ENCODE peak calls at places on chromosomes 11 and 22, in nine cellular contexts. One of them, this sample, is unnamed.

GRCh38 chr22:33722817-33723216 is 197.5 kb downstream of the LARGE1 start:
- DNase-seq in aorta: no peak
- DNase-seq in tibial artery: no peak
- DNase-seq in body of pancreas: no peak
- DNase-seq in sigmoid colon: no peak
- DNase-seq in endodermal cell: no peak
- DNase-seq in endothelial cell of umbilical vein: no peak
- DNase-seq in fibroblast of lung: no peak
- DNase-seq in neural progenitor cell: peak; percentile 33
- DNase-seq in this sample: no peak

GRCh38 chr11:78384231-78384630 is 33.4 kb downstream of the GAB2 start:
- DNase-seq in sigmoid colon: no peak
- DNase-seq in endothelial cell of umbilical vein: no peak
- DNase-seq in aorta: no peak
- DNase-seq in body of pancreas: no peak
- DNase-seq in endodermal cell: no peak
- DNase-seq in tibial artery: no peak
- DNase-seq in fibroblast of lung: no peak
- DNase-seq in neural progenitor cell: no peak
- DNase-seq in this sample: no peak

GRCh38 chr11:70501933-70502540 is 103.7 kb downstream of the CTTN start:
- DNase-seq in body of pancreas: no peak
- DNase-seq in endothelial cell of umbilical vein: no peak
- DNase-seq in fibroblast of lung: no peak
- DNase-seq in sigmoid colon: peak; percentile 49
- DNase-seq in tibial artery: no peak
- DNase-seq in endodermal cell: no peak
- DNase-seq in aorta: peak; percentile 49
- DNase-seq in neural progenitor cell: no peak
- DNase-seq in this sample: no peak

GRCh38 chr22:25403752-25404471 is 160.6 kb upstream of the GRK3 start:
- DNase-seq in body of pancreas: no peak
- DNase-seq in fibroblast of lung: peak; percentile 59
- DNase-seq in aorta: peak; percentile 53
- DNase-seq in endodermal cell: peak; percentile 72
- DNase-seq in neural progenitor cell: peak; percentile 62
- DNase-seq in endothelial cell of umbilical vein: no peak
- DNase-seq in sigmoid colon: peak; percentile 64
- DNase-seq in tibial artery: no peak
- DNase-seq in this sample: peak; percentile 64

GRCh38 chr11:11502303-11502828 is 119.4 kb downstream of the GALNT18 start:
- DNase-seq in neural progenitor cell: no peak
- DNase-seq in endothelial cell of umbilical vein: no peak
- DNase-seq in sigmoid colon: no peak
- DNase-seq in body of pancreas: no peak
- DNase-seq in endodermal cell: no peak
- DNase-seq in aorta: no peak
- DNase-seq in fibroblast of lung: no peak
- DNase-seq in tibial artery: no peak
- DNase-seq in this sample: no peak

GRCh38 chr11:57815877-57816276 is 54.3 kb downstream of the CTNND1 start:
- DNase-seq in endothelial cell of umbilical vein: no peak
- DNase-seq in tibial artery: no peak
- DNase-seq in body of pancreas: no peak
- DNase-seq in sigmoid colon: no peak
- DNase-seq in endodermal cell: no peak
- DNase-seq in fibroblast of lung: no peak
- DNase-seq in neural progenitor cell: no peak
- DNase-seq in aorta: no peak
- DNase-seq in this sample: no peak

GRCh38 chr11:70913715-70914231 is 338.6 kb downstream of the SHANK2 start:
- DNase-seq in tibial artery: no peak
- DNase-seq in fibroblast of lung: no peak
- DNase-seq in endothelial cell of umbilical vein: no peak
- DNase-seq in aorta: peak; percentile 56
- DNase-seq in neural progenitor cell: peak; percentile 78
- DNase-seq in endodermal cell: peak; percentile 54
- DNase-seq in sigmoid colon: peak; percentile 77
- DNase-seq in body of pancreas: no peak
- DNase-seq in this sample: no peak

GRCh38 chr11:74696932-74697687 is 34.1 kb downstream of the CHRDL2 start:
- DNase-seq in body of pancreas: peak; percentile 92
- DNase-seq in sigmoid colon: peak; percentile 97
- DNase-seq in endothelial cell of umbilical vein: peak; percentile 73
- DNase-seq in tibial artery: peak; percentile 93
- DNase-seq in fibroblast of lung: peak; percentile 90
- DNase-seq in aorta: peak; percentile 94
- DNase-seq in endodermal cell: peak; percentile 78
- DNase-seq in neural progenitor cell: peak; percentile 11
- DNase-seq in this sample: no peak

GRCh38 chr11:15625691-15626090 is 511.0 kb downstream of the INSC start:
- DNase-seq in sigmoid colon: no peak
- DNase-seq in body of pancreas: no peak
- DNase-seq in endodermal cell: no peak
- DNase-seq in endothelial cell of umbilical vein: no peak
- DNase-seq in neural progenitor cell: no peak
- DNase-seq in fibroblast of lung: no peak
- DNase-seq in aorta: no peak
- DNase-seq in tibial artery: no peak
- DNase-seq in this sample: no peak

GRCh38 chr22:36027960-36028645 is 521 bp downstream of the RBFOX2 start:
- DNase-seq in fibroblast of lung: no peak
- DNase-seq in body of pancreas: peak; percentile 31
- DNase-seq in tibial artery: no peak
- DNase-seq in aorta: peak; percentile 84
- DNase-seq in neural progenitor cell: peak; percentile 94
- DNase-seq in endothelial cell of umbilical vein: peak; percentile 46
- DNase-seq in sigmoid colon: peak; percentile 71
- DNase-seq in endodermal cell: no peak
- DNase-seq in this sample: no peak

GRCh38 chr11:61080526-61080925 is 21.8 kb upstream of the CD5 start:
- DNase-seq in fibroblast of lung: no peak
- DNase-seq in tibial artery: peak; percentile 16
- DNase-seq in body of pancreas: no peak
- DNase-seq in aorta: no peak
- DNase-seq in sigmoid colon: no peak
- DNase-seq in endothelial cell of umbilical vein: no peak
- DNase-seq in neural progenitor cell: no peak
- DNase-seq in endodermal cell: no peak
- DNase-seq in this sample: no peak

GRCh38 chr11:126146454-126147192 is 64.8 kb downstream of the RPUSD4 start:
- DNase-seq in endothelial cell of umbilical vein: no peak
- DNase-seq in sigmoid colon: no peak
- DNase-seq in tibial artery: no peak
- DNase-seq in aorta: peak; percentile 26
- DNase-seq in neural progenitor cell: peak; percentile 96
- DNase-seq in endodermal cell: peak; percentile 85
- DNase-seq in body of pancreas: no peak
- DNase-seq in fibroblast of lung: no peak
- DNase-seq in this sample: no peak

GRCh38 chr11:26332572-26332915 is 614 bp downstream of the ANO3 start:
- DNase-seq in neural progenitor cell: no peak
- DNase-seq in endodermal cell: no peak
- DNase-seq in aorta: no peak
- DNase-seq in sigmoid colon: no peak
- DNase-seq in endothelial cell of umbilical vein: no peak
- DNase-seq in fibroblast of lung: peak; percentile 63
- DNase-seq in tibial artery: no peak
- DNase-seq in body of pancreas: no peak
- DNase-seq in this sample: peak; percentile 5

GRCh38 chr22:37520754-37521153 is 1.5 kb upstream of the CARD10 start:
- DNase-seq in sigmoid colon: no peak
- DNase-seq in endothelial cell of umbilical vein: no peak
- DNase-seq in neural progenitor cell: no peak
- DNase-seq in body of pancreas: no peak
- DNase-seq in aorta: no peak
- DNase-seq in fibroblast of lung: no peak
- DNase-seq in endodermal cell: no peak
- DNase-seq in tibial artery: no peak
- DNase-seq in this sample: no peak

GRCh38 chr11:67271548-67272284 is 5.4 kb downstream of the GRK2 start:
- DNase-seq in aorta: peak; percentile 85
- DNase-seq in body of pancreas: no peak
- DNase-seq in fibroblast of lung: no peak
- DNase-seq in endodermal cell: no peak
- DNase-seq in sigmoid colon: peak; percentile 62
- DNase-seq in endothelial cell of umbilical vein: no peak
- DNase-seq in tibial artery: peak; percentile 90
- DNase-seq in neural progenitor cell: no peak
- DNase-seq in this sample: peak; percentile 54

GRCh38 chr11:100994966-100995365 is 134.6 kb downstream of the PGR start:
- DNase-seq in fibroblast of lung: no peak
- DNase-seq in endodermal cell: no peak
- DNase-seq in sigmoid colon: no peak
- DNase-seq in aorta: no peak
- DNase-seq in neural progenitor cell: no peak
- DNase-seq in body of pancreas: no peak
- DNase-seq in tibial artery: no peak
- DNase-seq in endothelial cell of umbilical vein: no peak
- DNase-seq in this sample: no peak

GRCh38 chr11:130213143-130213978 is 53.8 kb downstream of the ST14 start:
- DNase-seq in body of pancreas: peak; percentile 63
- DNase-seq in endodermal cell: peak; percentile 93
- DNase-seq in aorta: peak; percentile 91
- DNase-seq in endothelial cell of umbilical vein: peak; percentile 40
- DNase-seq in fibroblast of lung: peak; percentile 9
- DNase-seq in tibial artery: peak; percentile 64
- DNase-seq in neural progenitor cell: peak; percentile 74
- DNase-seq in sigmoid colon: peak; percentile 77
- DNase-seq in this sample: peak; percentile 75

GRCh38 chr11:118304227-118304808 is at the start of gene CD3E:
- DNase-seq in tibial artery: no peak
- DNase-seq in endodermal cell: no peak
- DNase-seq in endothelial cell of umbilical vein: no peak
- DNase-seq in neural progenitor cell: no peak
- DNase-seq in aorta: no peak
- DNase-seq in fibroblast of lung: no peak
- DNase-seq in sigmoid colon: no peak
- DNase-seq in body of pancreas: no peak
- DNase-seq in this sample: no peak

GRCh38 chr11:61626580-61627380 is 45.9 kb upstream of the SYT7 start:
- DNase-seq in endodermal cell: peak; percentile 87
- DNase-seq in tibial artery: no peak
- DNase-seq in sigmoid colon: no peak
- DNase-seq in body of pancreas: peak; percentile 94
- DNase-seq in neural progenitor cell: no peak
- DNase-seq in fibroblast of lung: no peak
- DNase-seq in endothelial cell of umbilical vein: no peak
- DNase-seq in aorta: no peak
- DNase-seq in this sample: no peak

GRCh38 chr11:9681583-9682372 is 17.9 kb downstream of the SWAP70 start:
- DNase-seq in fibroblast of lung: no peak
- DNase-seq in neural progenitor cell: no peak
- DNase-seq in endothelial cell of umbilical vein: no peak
- DNase-seq in body of pancreas: no peak
- DNase-seq in tibial artery: no peak
- DNase-seq in endodermal cell: no peak
- DNase-seq in sigmoid colon: no peak
- DNase-seq in aorta: no peak
- DNase-seq in this sample: no peak
- H3K4me1 ChIP-seq in fibroblast of lung: no peaks in the 10 kb centered on the region
- H3K4me1 ChIP-seq in neural progenitor cell: peaks cover 19% of the 10 kb centered on the region
- H3K4me1 ChIP-seq in endothelial cell of umbilical vein: peaks cover 23% of the 10 kb centered on the region
- H3K4me1 ChIP-seq in body of pancreas: no peaks in the 10 kb centered on the region
- H3K4me1 ChIP-seq in tibial artery: peaks cover 26% of the 10 kb centered on the region
- H3K4me1 ChIP-seq in endodermal cell: peaks cover 4% of the 10 kb centered on the region
- H3K4me1 ChIP-seq in sigmoid colon: peaks cover 6% of the 10 kb centered on the region
- H3K4me1 ChIP-seq in aorta: peaks cover 2% of the 10 kb centered on the region
- H3K4me1 ChIP-seq in this sample: no peaks in the 10 kb centered on the region

DNA sequence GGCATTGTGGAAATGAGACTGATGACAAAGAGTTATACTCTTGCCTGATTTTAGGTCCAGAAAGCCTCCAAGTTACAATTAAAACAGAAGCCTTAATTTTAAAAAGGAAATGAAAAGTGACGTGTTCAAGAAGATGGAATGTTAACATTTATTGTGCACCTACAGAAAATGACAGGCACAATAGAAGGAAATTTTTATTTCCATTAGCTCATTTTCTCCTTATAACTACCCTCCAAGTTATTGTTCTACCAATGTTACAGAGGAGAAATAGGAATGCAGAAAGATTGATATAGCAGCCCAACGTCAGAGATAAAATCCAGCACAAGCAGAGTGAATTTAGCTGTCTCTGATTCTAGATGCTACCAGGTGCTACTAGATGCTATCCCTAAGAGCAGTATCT is 736.9 kb upstream of the KIRREL3 start:
- DNase-seq in sigmoid colon: no peak
- DNase-seq in neural progenitor cell: no peak
- DNase-seq in body of pancreas: no peak
- DNase-seq in aorta: no peak
- DNase-seq in endothelial cell of umbilical vein: peak; percentile 2
- DNase-seq in tibial artery: no peak
- DNase-seq in endodermal cell: no peak
- DNase-seq in fibroblast of lung: no peak
- DNase-seq in this sample: no peak
- H3K9me3 ChIP-seq in sigmoid colon: no peaks in the 10 kb centered on the region
- H3K9me3 ChIP-seq in neural progenitor cell: no peaks in the 10 kb centered on the region
- H3K9me3 ChIP-seq in body of pancreas: no peaks in the 10 kb centered on the region
- H3K9me3 ChIP-seq in aorta: peaks cover 2% of the 10 kb centered on the region
- H3K9me3 ChIP-seq in endothelial cell of umbilical vein: no peaks in the 10 kb centered on the region
- H3K9me3 ChIP-seq in tibial artery: no peaks in the 10 kb centered on the region
- H3K9me3 ChIP-seq in endodermal cell: no peaks in the 10 kb centered on the region
- H3K9me3 ChIP-seq in fibroblast of lung: no peaks in the 10 kb centered on the region
- H3K9me3 ChIP-seq in this sample: no peaks in the 10 kb centered on the region

DNA sequence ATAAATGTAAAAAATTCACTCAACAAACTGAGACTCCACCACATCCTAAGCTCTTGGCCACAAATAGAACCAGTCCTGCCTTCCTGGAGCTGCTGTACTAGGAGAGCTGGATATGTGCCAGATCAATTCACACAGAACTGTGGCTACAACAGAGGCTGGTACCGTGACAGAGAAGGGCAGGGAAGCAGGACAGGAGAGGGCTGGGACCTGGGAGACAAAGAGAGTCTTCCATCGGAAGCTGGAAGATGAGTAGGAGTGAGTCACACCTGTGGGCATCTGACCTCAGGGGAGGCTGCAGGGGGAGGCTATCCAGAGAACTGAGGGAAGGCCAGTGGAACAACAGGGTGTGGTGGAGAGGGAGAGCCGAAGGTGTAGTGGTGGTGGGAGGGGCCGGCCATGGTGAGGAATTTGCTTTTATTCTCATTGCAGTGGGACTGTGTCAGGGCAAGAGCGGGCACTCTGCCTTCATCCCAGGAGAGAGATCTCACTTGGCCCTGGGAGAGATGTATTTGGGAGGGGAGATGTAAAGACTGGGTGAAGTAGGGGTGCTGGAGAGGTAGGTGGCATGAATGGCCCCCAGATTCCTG is 1.9 kb upstream of the LTBP3 start:
- DNase-seq in endodermal cell: peak; percentile 74
- DNase-seq in tibial artery: peak; percentile 72
- DNase-seq in body of pancreas: peak; percentile 48
- DNase-seq in fibroblast of lung: peak; percentile 38
- DNase-seq in sigmoid colon: peak; percentile 69
- DNase-seq in neural progenitor cell: no peak
- DNase-seq in aorta: no peak
- DNase-seq in endothelial cell of umbilical vein: peak; percentile 76
- DNase-seq in this sample: peak; percentile 73
- H3K4me3 ChIP-seq in endodermal cell: no peak overlapping the region
- H3K4me3 ChIP-seq in tibial artery: no peak overlapping the region
- H3K4me3 ChIP-seq in body of pancreas: no peak overlapping the region
- H3K4me3 ChIP-seq in fibroblast of lung: no peak overlapping the region
- H3K4me3 ChIP-seq in sigmoid colon: no peak overlapping the region
- H3K4me3 ChIP-seq in neural progenitor cell: no peak overlapping the region
- H3K4me3 ChIP-seq in aorta: no peak overlapping the region
- H3K4me3 ChIP-seq in endothelial cell of umbilical vein: no peak overlapping the region
- H3K4me3 ChIP-seq in this sample: no peak overlapping the region

GRCh38 chr22:46053563-46054090 is 76.7 kb upstream of the WNT7B start:
- DNase-seq in tibial artery: peak; percentile 93
- DNase-seq in neural progenitor cell: no peak
- DNase-seq in endodermal cell: no peak
- DNase-seq in aorta: peak; percentile 92
- DNase-seq in body of pancreas: peak; percentile 82
- DNase-seq in endothelial cell of umbilical vein: peak; percentile 64
- DNase-seq in sigmoid colon: peak; percentile 93
- DNase-seq in fibroblast of lung: peak; percentile 60
- DNase-seq in this sample: peak; percentile 74
- H3K4me1 ChIP-seq in tibial artery: peaks cover 62% of the 10 kb centered on the region
- H3K4me1 ChIP-seq in neural progenitor cell: no peaks in the 10 kb centered on the region
- H3K4me1 ChIP-seq in endodermal cell: no peaks in the 10 kb centered on the region
- H3K4me1 ChIP-seq in aorta: no peaks in the 10 kb centered on the region
- H3K4me1 ChIP-seq in body of pancreas: peaks cover 88% of the 10 kb centered on the region
- H3K4me1 ChIP-seq in endothelial cell of umbilical vein: peaks cover 52% of the 10 kb centered on the region
- H3K4me1 ChIP-seq in sigmoid colon: peaks cover 85% of the 10 kb centered on the region
- H3K4me1 ChIP-seq in fibroblast of lung: peaks cover 24% of the 10 kb centered on the region
- H3K4me1 ChIP-seq in this sample: peaks cover 57% of the 10 kb centered on the region